ENCODE peak calls at places on chromosomes 13 and 19, in eight cellular contexts. D, L, Q, O, N, F, X and Y are unnamed samples.

GRCh38 chr13:24502567-24503375 is 9.8 kb downstream of the PARP4 start:
- DNase-seq in D (peak), L (peak), Q (no peak), O (peak), N (peak), F (no peak), X (peak), Y (no peak)

GRCh38 chr19:17490411-17490810 is 20.1 kb downstream of the SLC27A1 start:
- DNase-seq in D (no peak), L (no peak), Q (no peak), O (no peak), N (no peak), F (no peak), X (no peak), Y (no peak)

GRCh38 chr13:80360298-80360827 is 19.4 kb upstream of the SPRY2 start:
- DNase-seq in D (no peak), L (no peak), Q (no peak), O (peak), N (no peak), F (no peak), X (no peak), Y (no peak)

GRCh38 chr19:16470911-16471811 is 609 bp downstream of the EPS15L1 start:
- DNase-seq in D (no peak), L (peak), Q (no peak), O (no peak), N (no peak), F (peak), X (peak), Y (no peak)

GRCh38 chr13:72194531-72194930 is 327.5 kb upstream of the DACH1 start:
- DNase-seq in D (no peak), L (no peak), Q (no peak), O (no peak), N (no peak), F (no peak), X (no peak), Y (no peak)

GRCh38 chr19:11194657-11195056 is 2.7 kb downstream of the KANK2 start:
- DNase-seq in D (no peak), L (no peak), Q (no peak), O (no peak), N (no peak), F (no peak), X (no peak), Y (no peak)

GRCh38 chr19:8196271-8196908 is 12.8 kb upstream of the CERS4 start:
- DNase-seq in D (no peak), L (no peak), Q (peak), O (no peak), N (no peak), F (no peak), X (peak), Y (no peak)

GRCh38 chr19:28027116-28027515 is 1185.8 kb downstream of the UQCRFS1 start:
- DNase-seq in D (no peak), L (no peak), Q (no peak), O (no peak), N (no peak), F (no peak), X (peak), Y (no peak)

GRCh38 chr13:89199138-89199537 is 1528.0 kb downstream of the SLITRK5 start:
- DNase-seq in D (no peak), L (no peak), Q (no peak), O (no peak), N (no peak), F (no peak), X (no peak), Y (no peak)

GRCh38 chr19:49926520-49926919 is 2.5 kb upstream of the ATF5 start:
- DNase-seq in D (no peak), L (no peak), Q (no peak), O (no peak), N (no peak), F (no peak), X (no peak), Y (no peak)

GRCh38 chr19:3056454-3057016 is 5.8 kb downstream of the TLE5 start:
- DNase-seq in D (no peak), L (no peak), Q (no peak), O (peak), N (no peak), F (no peak), X (peak), Y (no peak)

GRCh38 chr19:7492142-7493055 is 3.6 kb upstream of the PEX11G start:
- DNase-seq in D (no peak), L (peak), Q (peak), O (no peak), N (no peak), F (peak), X (no peak), Y (no peak)

GRCh38 chr13:70792121-70792520 is 683.9 kb upstream of the KLHL1 start:
- DNase-seq in D (no peak), L (no peak), Q (no peak), O (no peak), N (no peak), F (no peak), X (peak), Y (no peak)

GRCh38 chr13:105135852-105136251 is 1399.6 kb downstream of the EFNB2 start:
- DNase-seq in D (no peak), L (no peak), Q (no peak), O (no peak), N (no peak), F (no peak), X (no peak), Y (no peak)

GRCh38 chr19:52590728-52591127 is 20.6 kb downstream of the ZNF701 start:
- DNase-seq in D (no peak), L (no peak), Q (no peak), O (no peak), N (no peak), F (no peak), X (peak), Y (no peak)

GRCh38 chr13:41606646-41607045 is 149.3 kb downstream of the RGCC start:
- DNase-seq in D (no peak), L (no peak), Q (no peak), O (no peak), N (no peak), F (no peak), X (no peak), Y (no peak)

GRCh38 chr13:45238945-45239795 is 38.3 kb upstream of the KCTD4 start:
- DNase-seq in D (no peak), L (no peak), Q (no peak), O (no peak), N (no peak), F (no peak), X (no peak), Y (no peak)

GRCh38 chr13:25489238-25489637 is 117.5 kb downstream of the ATP8A2 start:
- DNase-seq in D (no peak), L (no peak), Q (no peak), O (no peak), N (peak), F (no peak), X (peak), Y (no peak)

GRCh38 chr13:24348797-24349515 is 39.6 kb downstream of the C1QTNF9 start:
- DNase-seq in D (no peak), L (peak), Q (no peak), O (peak), N (no peak), F (no peak), X (no peak), Y (no peak)

GRCh38 chr13:104008571-104009435 is 942.6 kb upstream of the SLC10A2 start:
- DNase-seq in D (no peak), L (no peak), Q (no peak), O (no peak), N (no peak), F (no peak), X (no peak), Y (no peak)

GRCh38 chr19:12899891-12900518 is 9.0 kb downstream of the GCDH start:
- DNase-seq in D (no peak), L (no peak), Q (no peak), O (no peak), N (no peak), F (no peak), X (no peak), Y (no peak)

GRCh38 chr19:19115954-19116353 is 22.3 kb downstream of the TMEM161A start:
- DNase-seq in D (peak), L (no peak), Q (no peak), O (no peak), N (peak), F (peak), X (peak), Y (no peak)

GRCh38 chr19:43738780-43739211 is 16.0 kb downstream of the SMG9 start:
- DNase-seq in D (no peak), L (no peak), Q (no peak), O (no peak), N (no peak), F (no peak), X (peak), Y (no peak)

GRCh38 chr19:48715681-48716171 is 3.8 kb downstream of the MAMSTR start:
- DNase-seq in D (no peak), L (no peak), Q (no peak), O (no peak), N (no peak), F (no peak), X (no peak), Y (no peak)